ENCODE peak calls at places on chromosomes 11 and 22, in seven cellular contexts. O, V, K, U, F, J and T are unnamed samples. For H3K4me1, the result is how much of the 10 kb centered on the place peaks cover.

GRCh38 chr11:110317516-110317932 is 21.1 kb upstream of the RDX start:
- DNase-seq in O (no peak), V (no peak), K (no peak), U (no peak), F (no peak), J (peak), T (no peak)

GRCh38 chr11:79436911-79437273 is 3.9 kb downstream of the TENM4 start:
- DNase-seq in O (no peak), V (no peak), K (no peak), U (no peak), F (no peak), J (no peak), T (no peak)

GRCh38 chr11:88016392-88017020 is 158.7 kb downstream of the RAB38 start:
- DNase-seq in O (peak), V (no peak), K (peak), U (peak), F (peak), J (peak), T (peak)

GRCh38 chr11:48052183-48053040 is 72.1 kb downstream of the PTPRJ start:
- DNase-seq in O (no peak), V (no peak), K (peak), U (no peak), F (no peak), J (peak), T (no peak)

GRCh38 chr22:50506611-50507420 is 686 bp downstream of the LMF2 start:
- DNase-seq in O (no peak), V (no peak), K (no peak), U (no peak), F (no peak), J (no peak), T (no peak)

GRCh38 chr22:47307812-47308211 is 545.4 kb downstream of the TBC1D22A start:
- DNase-seq in O (no peak), V (no peak), K (no peak), U (no peak), F (no peak), J (peak), T (no peak)

GRCh38 chr11:64745523-64746328 is 1.8 kb upstream of the RASGRP2 start:
- DNase-seq in O (peak), V (peak), K (peak), U (peak), F (peak), J (peak), T (peak)

GRCh38 chr22:26479792-26480610 is 3.6 kb downstream of the HPS4 start:
- DNase-seq in O (no peak), V (no peak), K (no peak), U (no peak), F (peak), J (no peak), T (no peak)

GRCh38 chr11:46315033-46315738 is 32.1 kb upstream of the DGKZ start:
- DNase-seq in O (peak), V (peak), K (peak), U (peak), F (peak), J (peak), T (peak)

GRCh38 chr11:2150206-2150847 is 10.7 kb downstream of the INS start:
- DNase-seq in O (no peak), V (no peak), K (no peak), U (no peak), F (no peak), J (peak), T (no peak)

GRCh38 chr11:132456735-132457328 is 1075.5 kb downstream of the OPCML start:
- DNase-seq in O (no peak), V (no peak), K (no peak), U (no peak), F (no peak), J (no peak), T (no peak)

GRCh38 chr22:50180727-50181521 is 4.8 kb upstream of the TRABD start:
- DNase-seq in O (no peak), V (no peak), K (no peak), U (no peak), F (no peak), J (no peak), T (no peak)

GRCh38 chr11:60970369-60970774 is 1.1 kb upstream of the CD6 start:
- DNase-seq in O (no peak), V (peak), K (peak), U (peak), F (peak), J (peak), T (peak)

GRCh38 chr22:24583221-24583971 is 9.5 kb downstream of the LRRC75B start:
- DNase-seq in O (no peak), V (peak), K (peak), U (no peak), F (no peak), J (peak), T (no peak)

GRCh38 chr11:119843760-119844330 is 114.8 kb upstream of the NECTIN1 start:
- DNase-seq in O (no peak), V (no peak), K (peak), U (no peak), F (no peak), J (no peak), T (no peak)

GRCh38 chr11:117178210-117179034 is at the start of gene SIDT2:
- DNase-seq in O (peak), V (peak), K (peak), U (peak), F (peak), J (peak), T (peak)

GRCh38 chr11:14386895-14387480 is 28.0 kb upstream of the RRAS2 start:
- DNase-seq in O (no peak), V (no peak), K (no peak), U (no peak), F (no peak), J (peak), T (peak)

GRCh38 chr11:102683277-102683676 is 22.3 kb downstream of the MMP27 start:
- DNase-seq in O (no peak), V (no peak), K (no peak), U (no peak), F (no peak), J (no peak), T (no peak)

GRCh38 chr11:2721163-2721935 is 21.6 kb upstream of the KCNQ1OT1 start:
- DNase-seq in O (no peak), V (peak), K (no peak), U (no peak), F (no peak), J (no peak), T (peak)

GRCh38 chr11:17810736-17811135 is 76.2 kb downstream of the KCNC1 start:
- DNase-seq in O (peak), V (no peak), K (no peak), U (no peak), F (no peak), J (peak), T (no peak)

GRCh38 chr11:13955971-13956421 is 6.5 kb upstream of the SPON1 start:
- DNase-seq in O (peak), V (no peak), K (peak), U (peak), F (peak), J (peak), T (peak)

GRCh38 chr22:50000587-50001387 is 11.8 kb downstream of the IL17REL start:
- DNase-seq in O (no peak), V (no peak), K (no peak), U (no peak), F (no peak), J (no peak), T (no peak)

GRCh38 chr22:48351376-48352085 is 1476.1 kb downstream of the BRD1 start:
- DNase-seq in O (no peak), V (no peak), K (no peak), U (no peak), F (no peak), J (no peak), T (peak)

GRCh38 chr11:45423036-45423435 is 136.9 kb upstream of the SYT13 start:
- DNase-seq in O (no peak), V (no peak), K (no peak), U (no peak), F (no peak), J (no peak), T (no peak)

GRCh38 chr11:115247404-115247803 is 256.8 kb downstream of the CADM1 start:
- DNase-seq in O (no peak), V (no peak), K (no peak), U (no peak), F (no peak), J (no peak), T (no peak)

GRCh38 chr11:3686751-3687150 is 15.6 kb upstream of the CHRNA10 start:
- DNase-seq in O (no peak), V (no peak), K (no peak), U (no peak), F (no peak), J (no peak), T (no peak)

GRCh38 chr11:119341222-119342022 is 739 bp upstream of the C1QTNF5 start:
- DNase-seq in O (no peak), V (no peak), K (no peak), U (no peak), F (no peak), J (no peak), T (no peak)

GRCh38 chr11:8333431-8334401 is 70.0 kb upstream of the LMO1 start:
- DNase-seq in O (no peak), V (no peak), K (no peak), U (no peak), F (no peak), J (no peak), T (no peak)

GRCh38 chr11:26904114-26904513 is 89.8 kb upstream of the FIBIN start:
- DNase-seq in O (no peak), V (no peak), K (no peak), U (no peak), F (no peak), J (no peak), T (no peak)

GRCh38 chr11:118241191-118242098 is 10.7 kb downstream of the MPZL3 start:
- DNase-seq in O (peak), V (no peak), K (peak), U (peak), F (peak), J (no peak), T (no peak)

GRCh38 chr11:76588455-76589325 is 81.9 kb downstream of the LRRC32 start:
- DNase-seq in O (peak), V (peak), K (peak), U (no peak), F (peak), J (no peak), T (peak)

GRCh38 chr22:17706451-17706900 is 67.8 kb downstream of the BID start:
- DNase-seq in O (peak), V (no peak), K (peak), U (peak), F (peak), J (peak), T (no peak)

GRCh38 chr22:44063462-44064371 is 39.6 kb downstream of the PARVB start:
- DNase-seq in O (no peak), V (no peak), K (no peak), U (no peak), F (no peak), J (no peak), T (peak)

GRCh38 chr22:50719814-50720300 is 18.1 kb upstream of the ACR start:
- DNase-seq in O (no peak), V (no peak), K (no peak), U (no peak), F (no peak), J (no peak), T (no peak)

GRCh38 chr11:15981292-15981691 is 375.1 kb downstream of the SOX6 start:
- DNase-seq in O (no peak), V (no peak), K (no peak), U (no peak), F (no peak), J (no peak), T (no peak)

GRCh38 chr11:44199816-44200215 is 104.3 kb downstream of the EXT2 start:
- DNase-seq in O (no peak), V (no peak), K (no peak), U (no peak), F (no peak), J (peak), T (no peak)

GRCh38 chr11:272195-272930 is 5.8 kb upstream of the NLRP6 start:
- DNase-seq in O (no peak), V (no peak), K (no peak), U (no peak), F (no peak), J (no peak), T (no peak)

GRCh38 chr11:40337118-40337517 is 1122.3 kb downstream of the LRRC4C start:
- DNase-seq in O (no peak), V (no peak), K (no peak), U (no peak), F (no peak), J (peak), T (no peak)

DNA sequence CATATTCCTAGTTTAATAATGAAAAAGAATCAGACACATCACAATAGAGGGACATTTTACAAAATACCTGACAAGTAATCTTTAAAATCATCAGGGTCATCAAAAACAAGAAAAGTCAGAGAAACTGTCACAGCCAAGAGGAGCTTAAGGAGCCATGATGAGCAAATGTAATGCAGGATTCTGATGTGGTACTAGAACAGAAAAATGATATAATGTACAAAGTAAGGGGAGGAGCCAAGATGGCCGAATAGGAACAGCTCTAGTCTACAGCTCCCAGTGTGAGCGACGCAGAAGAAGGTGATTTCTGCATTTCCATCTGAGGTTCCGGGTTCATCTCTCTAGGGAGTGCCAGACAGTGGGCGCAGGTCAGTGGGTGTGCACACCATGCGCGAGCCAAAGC is 198.0 kb upstream of the FAT3 start:
- DNase-seq in O (no peak), V (no peak), K (no peak), U (no peak), F (no peak), J (no peak), T (no peak)
- H3K27ac ChIP-seq in O (no peak), V (no peak), K (no peak), U (no peak), F (no peak), J (no peak), T (no peak)

DNA sequence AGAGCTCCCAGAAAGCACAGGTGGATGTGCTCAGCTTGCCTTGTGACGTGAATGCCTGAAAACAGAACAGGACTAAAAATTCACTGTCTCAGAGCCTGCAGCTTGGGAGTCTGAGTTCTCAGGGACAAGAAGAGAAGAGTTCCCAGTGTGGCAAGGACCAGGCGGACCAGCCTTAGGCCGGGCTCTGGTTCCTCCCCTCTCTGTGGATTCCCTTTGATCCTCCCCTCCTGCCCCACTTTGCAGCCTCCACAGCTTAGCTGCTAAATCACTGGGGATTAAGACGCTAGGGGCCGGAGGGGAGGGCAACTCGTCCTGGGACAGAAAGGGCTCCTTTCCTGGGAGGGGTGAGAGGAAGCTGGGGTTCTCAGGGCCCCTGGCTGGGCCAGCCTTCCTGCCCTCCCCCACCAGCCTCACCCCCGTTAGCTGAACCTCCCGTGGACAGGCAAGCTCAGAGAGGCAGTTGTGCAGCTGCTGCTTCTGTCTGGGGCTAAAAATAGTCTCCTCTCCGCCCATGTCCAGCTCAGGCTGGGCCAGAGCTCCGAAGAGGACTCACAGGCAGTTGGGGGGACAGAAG is 29.9 kb upstream of the JAM3 start:
- DNase-seq in O (peak), V (no peak), K (no peak), U (no peak), F (no peak), J (no peak), T (no peak)
- H3K4me1 ChIP-seq in O (under half), V (half or more), K (under half), U (under half), F (under half), J (under half), T (under half)

DNA sequence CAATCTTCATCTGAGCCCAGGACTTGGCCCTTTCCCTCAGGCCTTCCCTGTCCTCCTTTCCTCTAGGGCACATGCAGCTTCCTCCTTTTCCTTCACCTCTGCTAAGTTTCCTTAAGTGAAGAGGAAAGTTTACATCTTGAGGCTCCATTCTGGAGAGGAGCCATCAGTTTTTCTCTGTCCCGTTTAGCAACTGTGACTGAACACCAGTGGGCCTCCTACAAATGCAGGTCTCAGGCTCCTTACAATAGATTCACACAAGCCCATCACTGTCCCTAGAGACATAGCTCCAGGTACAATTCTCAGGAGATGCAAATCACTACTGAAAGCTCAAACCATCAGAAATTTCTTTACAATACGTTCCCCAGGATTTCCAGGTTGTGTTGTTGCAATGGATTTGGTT is 23.3 kb upstream of the LYVE1 start:
- DNase-seq in O (no peak), V (no peak), K (no peak), U (no peak), F (no peak), J (no peak), T (no peak)
- H3K27ac ChIP-seq in O (peak), V (no peak), K (peak), U (no peak), F (no peak), J (peak), T (no peak)

DNA sequence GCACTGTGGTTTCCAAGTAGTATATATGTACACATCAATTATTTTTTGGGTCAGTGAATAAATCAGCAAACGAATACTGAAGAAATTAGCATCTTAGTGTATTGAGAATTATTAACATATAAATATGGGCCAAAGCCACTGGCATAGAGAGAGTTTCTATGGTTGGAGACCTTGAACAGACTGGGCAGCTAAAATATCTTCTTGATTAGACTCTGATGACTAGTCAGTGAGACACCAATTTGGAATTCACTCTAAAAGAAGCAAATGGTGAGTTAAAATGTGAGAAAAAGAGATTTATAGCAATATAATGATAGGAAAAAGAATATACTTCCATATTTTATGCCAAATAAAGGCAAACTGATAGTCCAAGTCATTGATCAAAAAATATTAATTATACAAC is 731.0 kb upstream of the LUZP2 start:
- DNase-seq in O (no peak), V (no peak), K (no peak), U (no peak), F (no peak), J (peak), T (no peak)
- H3K4me1 ChIP-seq in O (under half), V (under half), K (under half), U (under half), F (under half), J (under half), T (under half)